ENCODE peak calls at places on chromosomes 1 and 21, in eight cellular contexts. H is small intestine; B is mesendoderm; O is neuronal stem cell; D is brain microvascular endothelial cell; G is heart right ventricle; Q is fibroblast of lung; E is CD4-positive, CD25-positive, alpha-beta regulatory T cell. I is an unnamed sample.
A peak's percentile ranks its signal among the peaks of the same experiment; 100 is the strongest.

GRCh38 chr1:240149488-240150094 is 57.9 kb downstream of the FMN2 start:
- DNase-seq in E (peak; percentile 3), Q (peak; percentile 56), O (peak; percentile 23), D (peak; percentile 32), B (peak; percentile 39), G (no peak), H (peak; percentile 28), I (no peak)

GRCh38 chr1:8061210-8061609 is 35.1 kb upstream of the ERRFI1 start:
- DNase-seq in B (no peak), D (peak; percentile 97), E (no peak), H (peak; percentile 52), Q (peak; percentile 96), O (no peak), G (no peak), I (no peak)

GRCh38 chr1:19762175-19762779 is 37.4 kb downstream of the TMCO4 start:
- DNase-seq in E (peak; percentile 12), Q (peak; percentile 32), G (peak; percentile 6), H (no peak), B (peak; percentile 46), O (peak; percentile 23), D (peak; percentile 31), I (peak; percentile 16)

GRCh38 chr1:18139198-18139981 is 31.8 kb downstream of the IGSF21 start:
- DNase-seq in E (no peak), D (no peak), Q (no peak), B (no peak), G (no peak), O (no peak), H (no peak), I (no peak)

GRCh38 chr21:35071347-35071746 is 22.2 kb upstream of the RUNX1 start:
- DNase-seq in E (no peak), B (no peak), D (no peak), H (no peak), O (no peak), G (no peak), Q (no peak), I (no peak)

GRCh38 chr1:109490029-109490933 is 3.6 kb upstream of the CYB561D1 start:
- DNase-seq in E (peak; percentile 77), B (peak; percentile 78), H (peak; percentile 74), D (peak; percentile 62), Q (peak; percentile 65), O (no peak), G (peak; percentile 74), I (peak; percentile 74)

GRCh38 chr1:1958071-1958541 is 39.0 kb upstream of the TMEM52 start:
- DNase-seq in H (no peak), Q (no peak), E (no peak), G (no peak), B (no peak), D (no peak), O (no peak), I (no peak)

GRCh38 chr1:212138441-212138840 is 102.9 kb downstream of the DTL start:
- DNase-seq in E (no peak), H (no peak), D (no peak), O (no peak), B (no peak), G (no peak), Q (no peak), I (no peak)

GRCh38 chr1:234226819-234227165 is 146.5 kb upstream of the COA6 start:
- DNase-seq in Q (no peak), E (no peak), D (no peak), H (no peak), B (peak; percentile 75), G (no peak), O (no peak), I (no peak)

GRCh38 chr1:117527566-117528102 is 78.2 kb upstream of the TENT5C start:
- DNase-seq in G (no peak), E (no peak), D (peak; percentile 8), Q (peak; percentile 49), H (no peak), B (no peak), O (no peak), I (no peak)

GRCh38 chr1:117127840-117128239 is 6.3 kb upstream of the TRIM45 start:
- DNase-seq in B (peak; percentile 67), G (no peak), H (no peak), D (no peak), E (no peak), O (no peak), Q (no peak), I (no peak)

GRCh38 chr21:24093032-24093431 is 1514.2 kb downstream of the MRPL39 start:
- DNase-seq in H (no peak), G (no peak), Q (no peak), O (no peak), D (no peak), E (no peak), B (no peak), I (no peak)

GRCh38 chr1:48761986-48762385 is 14.7 kb downstream of the BEND5 start:
- DNase-seq in B (no peak), D (no peak), Q (peak; percentile 55), O (no peak), G (no peak), E (no peak), H (no peak), I (no peak)

GRCh38 chr1:152517237-152517811 is 3.0 kb downstream of the CRCT1 start:
- DNase-seq in H (peak; percentile 68), G (no peak), Q (no peak), B (no peak), D (no peak), O (no peak), E (no peak), I (no peak)

GRCh38 chr1:198328458-198329032 is 171.7 kb downstream of the NEK7 start:
- DNase-seq in O (no peak), E (no peak), B (no peak), D (no peak), H (no peak), G (no peak), Q (no peak), I (no peak)

GRCh38 chr1:24393892-24394291 is 19.7 kb downstream of the STPG1 start:
- DNase-seq in O (no peak), Q (peak; percentile 69), H (no peak), D (no peak), E (no peak), B (no peak), G (no peak), I (no peak)

GRCh38 chr1:8891405-8891804 is 12.9 kb upstream of the ENO1 start:
- DNase-seq in G (no peak), D (no peak), O (no peak), Q (no peak), E (no peak), H (no peak), B (no peak), I (no peak)

GRCh38 chr1:62068978-62069377 is 125.7 kb upstream of the L1TD1 start:
- DNase-seq in G (peak; percentile 51), B (no peak), E (no peak), D (peak; percentile 16), O (no peak), H (no peak), Q (peak; percentile 39), I (no peak)

GRCh38 chr1:172278478-172278877 is 142.0 kb upstream of the C1orf105 start:
- DNase-seq in Q (peak; percentile 74), G (no peak), D (peak; percentile 50), E (no peak), B (peak; percentile 4), H (no peak), O (no peak), I (no peak)

GRCh38 chr1:18160290-18160942 is 52.8 kb downstream of the IGSF21 start:
- DNase-seq in B (no peak), G (peak; percentile 37), Q (no peak), H (peak; percentile 4), O (no peak), D (no peak), E (no peak), I (no peak)

DNA sequence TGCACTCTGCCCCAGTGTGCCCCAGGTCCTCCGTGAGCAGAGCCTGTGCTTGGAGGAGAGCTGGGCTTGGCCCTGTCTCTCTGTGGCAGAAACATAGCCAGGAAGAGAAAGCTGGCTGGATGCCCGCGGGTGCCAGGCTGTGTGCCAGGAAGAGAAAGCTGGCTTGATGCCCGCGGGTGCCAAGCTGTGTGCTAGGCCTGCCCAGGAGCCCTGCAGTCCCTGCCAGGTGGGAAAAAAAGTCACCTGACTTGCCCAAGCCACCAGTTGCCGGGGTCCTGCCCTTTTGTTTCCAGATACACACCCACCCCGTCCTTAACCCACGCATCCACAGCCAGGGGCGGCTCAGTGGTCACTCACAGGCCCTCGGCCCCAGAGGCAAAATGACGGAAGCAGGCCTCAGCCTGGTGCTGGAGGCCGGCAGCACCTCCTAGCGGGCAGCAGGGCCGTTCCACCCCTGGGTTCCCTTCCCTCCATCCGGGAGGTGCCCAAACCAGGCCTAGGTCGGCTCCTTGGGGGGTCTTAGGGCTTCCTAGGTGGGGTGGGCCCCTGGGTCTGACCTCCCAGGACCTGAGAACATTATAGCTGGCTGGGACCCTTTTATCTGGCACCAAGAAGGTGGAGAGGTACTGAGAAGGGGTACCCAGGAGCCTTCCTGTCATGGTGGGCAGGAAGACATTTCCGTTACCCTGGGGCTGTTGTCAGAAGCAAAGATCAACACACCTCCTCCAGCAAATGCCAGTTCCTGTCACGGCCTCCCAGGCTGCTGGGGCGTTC is 9.1 kb downstream of the ITGB2 start:
- DNase-seq in H (peak; percentile 94), Q (no peak), E (peak; percentile 92), G (peak; percentile 72), O (no peak), B (no peak), D (no peak), I (peak; percentile 55)
- H3K27me3 ChIP-seq in H (no peaks in the 10 kb centered on the region), Q (peaks cover 27% of the 10 kb centered on the region), E (no peaks in the 10 kb centered on the region), G (peaks cover 3% of the 10 kb centered on the region), O (peaks cover 61% of the 10 kb centered on the region), B (peaks cover 6% of the 10 kb centered on the region), D (peaks cover 32% of the 10 kb centered on the region), I (no peaks in the 10 kb centered on the region)

GRCh38 chr1:11443043-11443442 is 35.9 kb upstream of the DISP3 start:
- DNase-seq in G (no peak), D (no peak), B (no peak), O (no peak), E (no peak), Q (no peak), H (no peak), I (no peak)
- H3K27me3 ChIP-seq in G (peaks cover 74% of the 10 kb centered on the region), D (no peaks in the 10 kb centered on the region), B (no peaks in the 10 kb centered on the region), O (peaks cover 68% of the 10 kb centered on the region), E (no peaks in the 10 kb centered on the region), Q (peaks cover 2% of the 10 kb centered on the region), H (peaks cover 5% of the 10 kb centered on the region), I (no peaks in the 10 kb centered on the region)

GRCh38 chr1:87221008-87221407 is 107.7 kb upstream of the LMO4 start:
- DNase-seq in H (no peak), Q (no peak), G (no peak), E (no peak), O (no peak), D (no peak), B (peak; percentile 36), I (no peak)
- H3K27me3 ChIP-seq in H (no peaks in the 10 kb centered on the region), Q (no peaks in the 10 kb centered on the region), G (no peaks in the 10 kb centered on the region), E (no peaks in the 10 kb centered on the region), O (no peaks in the 10 kb centered on the region), D (no peaks in the 10 kb centered on the region), B (no peaks in the 10 kb centered on the region), I (no peaks in the 10 kb centered on the region)

DNA sequence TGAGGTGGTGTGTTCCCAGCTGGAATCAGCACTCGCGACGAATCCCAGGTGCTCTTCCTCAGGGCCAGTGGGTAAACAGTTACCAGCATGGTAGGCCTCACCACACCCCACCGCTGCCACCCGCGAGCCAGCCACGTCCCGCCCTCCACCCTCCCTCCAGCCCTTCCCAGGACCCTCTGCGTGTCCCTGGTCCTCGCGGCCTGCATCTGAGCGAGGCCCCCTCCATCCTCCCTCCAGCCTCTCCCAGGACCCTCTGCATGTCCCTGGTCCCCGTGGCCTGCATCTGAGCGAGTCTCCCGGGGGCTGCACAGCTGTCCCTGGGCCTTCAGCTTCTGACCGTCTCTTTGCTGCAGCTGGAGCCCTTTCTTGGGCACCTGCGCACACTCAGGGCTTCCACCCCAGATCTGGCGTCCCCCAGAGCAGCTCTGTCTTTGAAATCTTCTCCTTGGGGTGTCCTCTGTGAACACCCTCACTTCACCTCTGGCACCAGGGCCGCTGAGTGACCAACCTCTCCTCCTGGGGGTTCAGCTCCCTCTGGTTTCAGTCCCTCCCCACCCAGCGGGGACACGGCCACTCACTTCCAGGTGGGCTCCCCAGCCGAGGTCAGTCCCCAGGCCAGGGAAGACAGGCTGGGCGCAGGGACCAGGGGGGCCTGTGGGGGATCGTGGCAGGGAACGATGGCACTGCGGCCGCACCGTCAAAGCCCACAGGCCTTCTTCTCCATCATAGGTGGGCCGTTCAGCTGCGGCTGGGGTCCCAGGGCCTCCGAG is 57.8 kb upstream of the COL6A2 start:
- DNase-seq in G (no peak), Q (no peak), B (no peak), E (no peak), O (no peak), D (no peak), H (no peak), I (no peak)
- H3K27me3 ChIP-seq in G (no peaks in the 10 kb centered on the region), Q (no peaks in the 10 kb centered on the region), B (no peaks in the 10 kb centered on the region), E (no peaks in the 10 kb centered on the region), O (peaks cover 4% of the 10 kb centered on the region), D (no peaks in the 10 kb centered on the region), H (no peaks in the 10 kb centered on the region), I (no peaks in the 10 kb centered on the region)

I was measured in CD4-positive, alpha-beta T cell.